ENCODE peak calls at places on chromosomes 7 and 10, in eight cellular contexts. N is sigmoid colon, D is Panc1, L is GM23338, X is esophagus muscularis mucosa, G is prostate gland, O is breast epithelium, Q is SK-N-SH. H is an unnamed sample.

GRCh38 chr7:151313857-151314256 is 27.8 kb upstream of the NUB1 start:
- DNase-seq in N (peak), D (no peak), L (no peak), X (no peak), G (no peak), O (no peak), Q (no peak), H (peak)

GRCh38 chr7:133293390-133294110 is 40.7 kb downstream of the EXOC4 start:
- DNase-seq in N (no peak), D (no peak), L (no peak), X (no peak), G (no peak), O (no peak), Q (peak), H (no peak)

GRCh38 chr10:132943555-132944404 is 1.4 kb upstream of the CFAP46 start:
- DNase-seq in N (no peak), D (no peak), L (no peak), X (no peak), G (no peak), O (no peak), Q (no peak), H (no peak)

GRCh38 chr10:116000151-116000550 is 272.9 kb downstream of the GFRA1 start:
- DNase-seq in N (no peak), D (no peak), L (no peak), X (no peak), G (no peak), O (no peak), Q (no peak), H (no peak)

GRCh38 chr7:111107989-111108388 is 17.1 kb downstream of the LRRN3 start:
- DNase-seq in N (no peak), D (no peak), L (no peak), X (no peak), G (no peak), O (no peak), Q (peak), H (no peak)

GRCh38 chr10:99975942-99976809 is 33.6 kb downstream of the DNMBP start:
- DNase-seq in N (no peak), D (no peak), L (no peak), X (no peak), G (no peak), O (no peak), Q (no peak), H (no peak)

GRCh38 chr7:112205348-112206237 is 606 bp downstream of the DOCK4 start:
- DNase-seq in N (peak), D (peak), L (peak), X (no peak), G (peak), O (no peak), Q (peak), H (peak)

GRCh38 chr10:90167174-90168064 is 466.0 kb downstream of the KIF20B start:
- DNase-seq in N (no peak), D (no peak), L (no peak), X (no peak), G (no peak), O (no peak), Q (no peak), H (no peak)

GRCh38 chr7:46786221-46786951 is 795.5 kb downstream of the TNS3 start:
- DNase-seq in N (no peak), D (peak), L (peak), X (no peak), G (peak), O (no peak), Q (no peak), H (no peak)

GRCh38 chr7:95099101-95099500 is 191.7 kb downstream of the PPP1R9A start:
- DNase-seq in N (no peak), D (no peak), L (no peak), X (no peak), G (no peak), O (no peak), Q (no peak), H (no peak)

GRCh38 chr10:113045155-113046055 is 95.4 kb downstream of the TCF7L2 start:
- DNase-seq in N (peak), D (peak), L (no peak), X (no peak), G (no peak), O (no peak), Q (no peak), H (no peak)

GRCh38 chr10:119531067-119531466 is 11.5 kb downstream of the RGS10 start:
- DNase-seq in N (peak), D (no peak), L (no peak), X (no peak), G (no peak), O (no peak), Q (no peak), H (no peak)

GRCh38 chr7:141562543-141562942 is 11.3 kb downstream of the AGK start:
- DNase-seq in N (no peak), D (no peak), L (no peak), X (no peak), G (no peak), O (no peak), Q (no peak), H (no peak)

GRCh38 chr7:83413831-83414230 is 235.1 kb downstream of the SEMA3E start:
- DNase-seq in N (no peak), D (no peak), L (no peak), X (no peak), G (no peak), O (no peak), Q (peak), H (no peak)

GRCh38 chr10:69145864-69146263 is 21.9 kb downstream of the VPS26A start:
- DNase-seq in N (no peak), D (no peak), L (no peak), X (no peak), G (no peak), O (no peak), Q (no peak), H (no peak)

GRCh38 chr10:58951087-58951486 is 225.4 kb upstream of the PHYHIPL start:
- DNase-seq in N (no peak), D (no peak), L (no peak), X (no peak), G (no peak), O (no peak), Q (no peak), H (no peak)

GRCh38 chr7:129635300-129636029 is 23.9 kb downstream of the NRF1 start:
- DNase-seq in N (peak), D (no peak), L (peak), X (no peak), G (peak), O (peak), Q (peak), H (no peak)

GRCh38 chr10:49079499-49079898 is 35.8 kb downstream of the VSTM4 start:
- DNase-seq in N (no peak), D (no peak), L (no peak), X (no peak), G (no peak), O (no peak), Q (no peak), H (no peak)

DNA sequence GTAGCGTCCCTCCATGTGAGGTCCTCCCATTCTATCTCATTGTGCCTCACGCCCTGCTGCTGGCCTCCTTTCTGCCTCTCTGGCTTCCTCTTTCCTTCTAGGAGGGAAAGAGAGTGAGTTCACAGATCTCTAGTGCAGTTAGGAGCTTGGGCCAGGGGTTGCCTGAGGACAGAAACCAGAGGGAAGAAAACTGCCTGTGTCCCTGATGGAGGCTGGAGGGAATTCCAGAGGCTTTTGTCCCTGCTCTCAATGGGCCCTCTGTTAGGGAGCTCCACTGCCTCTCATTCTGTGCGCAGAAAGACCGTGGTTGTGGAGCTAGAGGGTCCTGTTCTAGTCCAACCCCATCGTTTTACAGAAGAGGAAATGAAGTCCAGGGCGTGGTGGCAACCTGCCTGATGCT is 4.6 kb downstream of the MARVELD1 start:
- DNase-seq in N (peak), D (no peak), L (no peak), X (no peak), G (no peak), O (no peak), Q (no peak), H (no peak)
- H3K4me3 ChIP-seq in N (no peak), D (no peak), L (no peak), X (peak), G (no peak), O (peak), Q (no peak), H (no peak)

DNA sequence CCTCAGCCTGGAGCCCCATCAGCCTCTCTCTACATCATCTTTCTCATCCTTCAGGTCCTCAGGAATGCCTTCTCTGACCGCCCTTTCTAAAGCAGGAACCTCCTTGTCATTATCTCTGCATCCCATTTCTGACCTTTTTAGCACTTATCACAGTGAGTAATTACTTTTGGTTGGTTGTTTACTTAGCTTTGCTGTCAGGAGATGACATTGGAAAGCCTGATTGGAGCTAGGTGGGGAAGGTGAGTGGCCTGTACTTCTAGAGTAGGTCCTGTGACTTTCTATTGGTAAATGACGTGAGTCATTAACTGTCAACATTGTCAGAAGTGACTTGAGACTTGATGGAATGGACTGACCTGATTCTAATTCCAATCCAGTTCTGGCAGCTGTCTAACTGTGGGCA is 9.3 kb upstream of the SLC25A13 start:
- DNase-seq in N (no peak), D (peak), L (no peak), X (no peak), G (no peak), O (no peak), Q (no peak), H (no peak)
- TF ChIP-seq POLR2AphosphoS5 in N (no peak), D (no peak), L (no peak), X (no peak), G (no peak), O (no peak), Q (no peak), H (no peak)

DNA sequence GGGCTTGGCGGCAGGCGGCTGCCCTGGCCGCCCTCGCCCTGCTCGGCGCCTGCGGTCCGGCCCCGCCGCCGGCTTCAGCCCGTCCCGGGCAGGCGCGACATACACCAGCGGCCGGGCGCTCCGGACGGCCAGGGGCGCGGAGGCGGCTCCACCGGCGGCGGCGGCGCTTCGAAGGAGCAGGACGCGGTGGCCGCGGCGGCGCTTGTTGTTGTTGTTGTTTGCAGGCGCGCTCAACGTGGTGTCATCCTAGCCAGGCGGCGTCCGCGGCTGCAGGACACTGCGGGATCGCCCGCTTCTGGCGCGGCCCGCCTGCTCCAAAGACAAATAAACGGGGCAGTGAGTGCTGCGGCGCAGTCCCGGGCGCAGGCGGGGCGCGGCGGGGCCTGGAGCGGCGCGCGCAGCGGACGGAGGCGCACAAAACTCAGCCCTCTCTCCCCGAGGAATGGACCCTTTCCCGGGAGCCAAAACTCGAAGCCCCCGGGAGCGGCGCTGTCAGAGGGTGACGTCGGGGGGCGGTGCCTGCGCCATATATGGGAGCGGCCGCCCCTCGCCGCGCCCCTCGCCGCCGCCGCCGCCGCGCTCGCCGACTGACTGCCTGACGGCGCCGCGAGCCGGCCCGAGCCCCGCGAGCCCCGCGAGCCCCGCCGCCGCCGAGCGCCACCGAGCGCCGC is at the start of gene EBF3:
- DNase-seq in N (peak), D (no peak), L (peak), X (no peak), G (peak), O (no peak), Q (peak), H (peak)
- H3K4me3 ChIP-seq in N (peak), D (peak), L (peak), X (peak), G (peak), O (peak), Q (peak), H (peak)

DNA sequence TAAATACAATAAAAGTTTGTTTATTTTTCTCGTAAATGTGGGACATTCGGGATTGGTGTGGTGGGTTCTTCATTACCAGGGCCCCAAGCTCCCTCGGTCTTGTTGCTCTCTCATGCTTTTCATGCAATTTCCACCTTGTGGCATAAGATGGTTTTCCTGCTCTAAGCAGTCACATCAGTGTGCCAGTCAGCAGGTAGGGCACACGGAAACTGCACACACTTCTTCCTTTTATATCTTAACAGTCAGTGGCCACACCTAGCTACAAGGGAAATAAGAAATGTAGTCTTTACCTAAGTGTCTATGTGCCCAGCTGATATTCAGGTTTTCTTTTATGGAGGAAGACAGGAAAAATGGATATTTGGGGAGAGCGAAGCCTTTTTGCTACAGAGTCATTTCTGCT is 6.5 kb downstream of the TAF5 start:
- DNase-seq in N (no peak), D (no peak), L (no peak), X (no peak), G (no peak), O (no peak), Q (no peak), H (no peak)
- TF ChIP-seq POLR2AphosphoS5 in N (no peak), D (no peak), L (no peak), X (no peak), G (no peak), O (no peak), Q (no peak), H (no peak)

DNA sequence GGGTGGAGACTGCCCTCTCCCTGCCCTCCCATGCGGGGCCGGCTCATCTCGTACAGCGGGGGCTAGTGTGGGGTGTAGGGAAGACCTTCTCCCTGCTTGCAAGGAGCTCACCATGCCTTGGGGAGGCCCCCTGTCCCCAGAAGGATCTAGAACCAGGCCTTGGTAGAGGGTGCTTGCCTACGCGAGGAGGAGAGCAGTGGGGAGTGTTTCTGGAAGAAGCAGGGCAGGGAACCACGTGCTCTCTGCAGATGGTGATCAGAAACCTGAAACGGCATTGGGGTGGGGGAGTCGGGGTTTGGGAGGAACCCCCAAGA is 2.7 kb downstream of the MAFK start:
- DNase-seq in N (no peak), D (no peak), L (no peak), X (no peak), G (no peak), O (no peak), Q (no peak), H (no peak)
- H3K4me3 ChIP-seq in N (peak), D (peak), L (no peak), X (peak), G (peak), O (peak), Q (peak), H (peak)

DNA sequence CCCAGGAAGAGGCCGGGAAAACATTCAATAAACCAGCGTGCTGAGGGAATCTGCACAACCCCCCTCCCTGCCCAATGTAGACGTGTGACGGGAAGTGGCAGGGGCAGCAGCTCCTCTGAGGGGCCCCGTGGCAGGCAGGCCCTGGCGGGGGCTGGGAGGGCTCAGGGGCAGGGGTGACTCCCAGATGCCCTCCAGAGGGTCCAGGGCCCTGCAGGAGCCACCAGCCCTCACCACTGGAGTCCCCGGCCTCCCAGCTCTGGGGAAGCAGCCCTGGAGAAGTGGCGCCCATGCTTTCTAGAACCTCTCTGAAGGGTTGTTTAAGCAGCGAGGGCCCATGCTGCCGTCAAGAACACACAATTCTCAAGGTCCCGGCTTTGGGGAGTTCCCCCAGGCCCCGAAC is 8.4 kb upstream of the GPER1 start:
- DNase-seq in N (no peak), D (no peak), L (no peak), X (no peak), G (no peak), O (no peak), Q (no peak), H (no peak)
- TF ChIP-seq POLR2AphosphoS5 in N (no peak), D (no peak), L (no peak), X (no peak), G (no peak), O (no peak), Q (no peak), H (no peak)

GRCh38 chr7:64887756-64888508 is 15.1 kb upstream of the ZNF273 start:
- DNase-seq in N (peak), D (no peak), L (peak), X (peak), G (no peak), O (no peak), Q (peak), H (peak)
- H3K4me3 ChIP-seq in N (peak), D (peak), L (peak), X (peak), G (no peak), O (peak), Q (no peak), H (peak)

DNA sequence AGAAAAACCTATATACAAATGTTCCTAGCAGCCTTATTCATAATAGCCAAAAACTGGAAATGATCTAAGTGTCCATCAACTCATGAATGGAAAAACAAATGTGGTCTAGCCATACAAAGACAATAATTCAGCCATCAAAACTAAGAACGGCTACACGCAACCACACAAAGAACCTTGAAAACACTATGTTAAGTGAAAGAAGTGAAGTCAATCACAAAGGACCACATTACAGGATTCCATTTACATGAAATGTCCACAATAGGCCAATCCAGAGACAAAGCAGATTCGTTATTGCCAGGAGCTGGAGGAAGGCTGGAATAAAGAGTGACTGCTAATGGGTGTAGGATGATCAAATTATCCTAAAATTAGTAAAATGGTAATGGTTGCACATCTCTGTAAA is 21.1 kb downstream of the MKRN1 start:
- DNase-seq in N (no peak), D (no peak), L (no peak), X (no peak), G (no peak), O (no peak), Q (no peak), H (no peak)
- TF ChIP-seq POLR2AphosphoS5 in N (no peak), D (no peak), L (no peak), X (no peak), G (no peak), O (no peak), Q (no peak), H (no peak)

DNA sequence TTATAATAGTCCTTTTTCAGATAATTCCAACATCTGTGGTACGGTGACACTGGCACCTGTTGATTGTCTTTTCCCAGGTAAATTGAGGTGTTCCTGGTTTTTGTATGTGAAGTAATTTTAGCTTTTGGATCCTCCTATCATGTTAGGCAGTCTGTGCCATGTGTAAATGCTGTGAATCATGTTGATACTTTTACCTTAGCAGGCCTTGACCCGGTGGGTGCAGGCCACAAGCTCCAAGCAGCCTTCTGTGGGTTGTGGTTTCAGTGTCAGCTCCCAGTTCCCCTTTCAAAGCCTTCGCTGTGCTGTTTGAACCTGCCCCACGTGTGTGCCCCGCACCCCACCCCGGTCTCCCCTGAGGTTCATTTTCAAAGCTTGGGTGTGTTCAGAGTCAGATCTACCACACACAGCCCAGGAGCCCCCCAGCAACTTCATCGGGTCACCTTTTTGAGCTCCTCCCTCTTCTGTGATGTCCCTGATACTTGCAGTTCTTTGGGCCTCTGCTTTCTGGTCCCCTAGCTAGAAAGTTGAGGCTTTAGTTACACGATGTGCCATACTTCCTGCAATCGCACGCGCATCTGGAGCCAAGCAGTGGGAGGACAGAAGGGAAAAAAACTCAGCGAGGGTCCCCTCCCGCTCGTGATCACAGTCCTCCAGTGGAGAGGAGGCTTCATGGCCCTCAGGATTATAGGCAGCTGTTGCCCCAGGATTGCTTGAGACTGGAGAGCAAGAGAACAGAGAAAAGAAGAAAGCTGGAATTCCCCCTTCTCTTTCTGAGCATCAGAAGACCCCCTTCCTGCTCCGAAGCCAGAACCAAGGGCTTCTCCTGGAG is 8.7 kb upstream of the BHLHA15 start:
- DNase-seq in N (no peak), D (no peak), L (no peak), X (no peak), G (no peak), O (no peak), Q (no peak), H (peak)
- H3K4me3 ChIP-seq in N (no peak), D (no peak), L (no peak), X (no peak), G (no peak), O (no peak), Q (no peak), H (no peak)